ENCODE peak calls at places on chromosome 16, in six cellular contexts. A is left ventricle myocardium inferior, Y is thoracic aorta, O is heart right ventricle, Z is psoas muscle, G is small intestine. S is an unnamed sample.

GRCh38 chr16:75482434-75483205 is 12.6 kb downstream of the CHST6 start:
- DNase-seq in A (no peak), Y (no peak), O (no peak), Z (no peak), G (no peak), S (no peak)

GRCh38 chr16:73671102-73671501 is 623.2 kb upstream of the ZFHX3 start:
- DNase-seq in A (no peak), Y (no peak), O (no peak), Z (no peak), G (no peak), S (no peak)

GRCh38 chr16:72203401-72203800 is 31.4 kb upstream of the PMFBP1 start:
- DNase-seq in A (no peak), Y (no peak), O (no peak), Z (no peak), G (no peak), S (peak; percentile 23)

GRCh38 chr16:30758988-30759461 is 2.8 kb downstream of the CFAP119 start:
- DNase-seq in A (no peak), Y (no peak), O (no peak), Z (peak; percentile 51), G (no peak), S (no peak)

GRCh38 chr16:5058476-5058875 is 7.3 kb downstream of the C16orf89 start:
- DNase-seq in A (no peak), Y (no peak), O (no peak), Z (no peak), G (no peak), S (no peak)

GRCh38 chr16:1706386-1707192 is 594 bp downstream of the MAPK8IP3 start:
- DNase-seq in A (no peak), Y (no peak), O (no peak), Z (no peak), G (no peak), S (peak; percentile 35)

GRCh38 chr16:67255553-67256030 is 6.8 kb downstream of the SLC9A5 start:
- DNase-seq in A (no peak), Y (no peak), O (no peak), Z (peak; percentile 28), G (no peak), S (no peak)

GRCh38 chr16:58421529-58421928 is 29.3 kb downstream of the GINS3 start:
- DNase-seq in A (peak; percentile 50), Y (no peak), O (peak; percentile 52), Z (no peak), G (no peak), S (peak; percentile 42)

GRCh38 chr16:68227850-68228553 is 7.9 kb downstream of the ESRP2 start:
- DNase-seq in A (no peak), Y (no peak), O (no peak), Z (peak; percentile 82), G (no peak), S (peak; percentile 88)

GRCh38 chr16:49859139-49859947 is 3.4 kb upstream of the ZNF423 start:
- DNase-seq in A (peak; percentile 78), Y (no peak), O (peak; percentile 79), Z (peak; percentile 69), G (no peak), S (no peak)

GRCh38 chr16:1494129-1494640 is 1.0 kb downstream of the TELO2 start:
- DNase-seq in A (peak; percentile 68), Y (no peak), O (peak; percentile 77), Z (peak; percentile 86), G (peak; percentile 13), S (peak; percentile 74)

GRCh38 chr16:49330562-49331201 is 42.9 kb upstream of the C16orf78 start:
- DNase-seq in A (no peak), Y (no peak), O (no peak), Z (no peak), G (no peak), S (no peak)

GRCh38 chr16:79261461-79261860 is 339.1 kb downstream of the MAF start:
- DNase-seq in A (peak; percentile 57), Y (no peak), O (peak; percentile 54), Z (peak; percentile 65), G (peak; percentile 67), S (no peak)

GRCh38 chr16:20803561-20804214 is 2.6 kb downstream of the ERI2 start:
- DNase-seq in A (no peak), Y (no peak), O (no peak), Z (no peak), G (no peak), S (no peak)

GRCh38 chr16:80806957-80807356 is 2.6 kb upstream of the CDYL2 start:
- DNase-seq in A (no peak), Y (no peak), O (no peak), Z (no peak), G (no peak), S (no peak)

GRCh38 chr16:88339926-88340754 is 42.6 kb upstream of the ZNF469 start:
- DNase-seq in A (no peak), Y (no peak), O (no peak), Z (peak; percentile 35), G (peak; percentile 77), S (no peak)

GRCh38 chr16:64061621-64062020 is 1060.2 kb downstream of the CDH11 start:
- DNase-seq in A (no peak), Y (no peak), O (no peak), Z (no peak), G (no peak), S (no peak)

GRCh38 chr16:81723098-81723723 is 55.9 kb upstream of the PLCG2 start:
- DNase-seq in A (no peak), Y (no peak), O (no peak), Z (no peak), G (peak; percentile 90), S (no peak)

GRCh38 chr16:75494184-75494583 is 1.1 kb downstream of the CHST6 start:
- DNase-seq in A (no peak), Y (no peak), O (no peak), Z (no peak), G (no peak), S (no peak)

GRCh38 chr16:48583075-48584065 is 26.6 kb downstream of the N4BP1 start:
- DNase-seq in A (no peak), Y (no peak), O (no peak), Z (no peak), G (no peak), S (no peak)

GRCh38 chr16:31488630-31489564 is 6.0 kb downstream of the SLC5A2 start:
- DNase-seq in A (no peak), Y (no peak), O (no peak), Z (peak; percentile 61), G (no peak), S (no peak)

GRCh38 chr16:85055503-85056210 is 28.1 kb downstream of the KIAA0513 start:
- DNase-seq in A (no peak), Y (no peak), O (no peak), Z (no peak), G (peak; percentile 82), S (peak; percentile 42)

GRCh38 chr16:73196670-73197069 is 148.7 kb upstream of the ZFHX3 start:
- DNase-seq in A (peak; percentile 61), Y (peak; percentile 45), O (peak; percentile 48), Z (peak; percentile 80), G (peak; percentile 62), S (peak; percentile 80)

GRCh38 chr16:27967169-27967568 is 96.3 kb downstream of the GSG1L start:
- DNase-seq in A (no peak), Y (no peak), O (no peak), Z (no peak), G (no peak), S (no peak)

GRCh38 chr16:27491894-27492587 is 57.7 kb downstream of the GTF3C1 start:
- DNase-seq in A (no peak), Y (no peak), O (no peak), Z (no peak), G (no peak), S (no peak)

GRCh38 chr16:73176577-73177013 is 128.7 kb upstream of the ZFHX3 start:
- DNase-seq in A (no peak), Y (no peak), O (no peak), Z (no peak), G (peak; percentile 42), S (no peak)

DNA sequence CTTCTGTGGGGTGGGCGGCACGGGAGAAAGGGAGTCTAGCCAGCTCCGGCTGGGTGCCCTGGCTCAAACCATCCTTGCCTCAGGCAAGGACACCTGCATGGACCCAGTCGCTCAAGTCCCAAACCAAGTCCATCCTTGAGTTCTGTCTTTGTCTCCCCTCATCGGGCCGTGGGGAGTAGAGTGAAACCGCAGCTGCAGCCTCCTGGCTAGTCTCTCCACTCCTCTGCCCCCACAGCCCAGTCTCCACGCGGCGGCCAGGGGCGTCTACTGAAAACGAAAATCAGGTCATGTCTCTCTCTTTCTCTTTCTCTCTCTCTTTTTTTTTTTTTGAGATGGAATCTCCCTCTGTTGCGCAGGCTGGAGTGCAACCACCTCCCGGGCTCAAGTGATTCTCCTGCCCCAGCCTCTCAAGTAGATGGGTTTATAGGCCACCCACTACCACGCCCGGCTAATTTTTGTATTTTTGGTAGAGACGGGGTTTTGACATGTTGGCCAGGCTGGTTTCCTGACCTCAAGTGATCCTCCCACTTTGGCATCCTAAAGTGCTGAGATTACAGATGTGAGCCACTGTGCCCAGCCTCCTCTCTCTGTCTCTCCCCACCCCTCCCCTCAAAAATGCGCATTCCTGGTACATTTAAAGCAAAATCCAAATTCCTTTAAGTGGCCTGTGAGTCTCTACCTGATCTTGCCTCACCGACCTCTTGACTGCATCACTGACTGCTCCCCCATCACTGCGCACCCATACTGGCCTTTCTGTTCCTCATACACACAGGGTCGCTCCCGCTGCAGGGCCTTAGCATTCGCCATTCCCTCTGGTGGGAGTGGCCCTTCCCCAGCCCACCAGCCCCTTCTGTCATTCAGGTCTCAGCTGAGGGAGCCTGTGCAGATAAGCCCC is 17.7 kb upstream of the RMI2 start:
- DNase-seq in A (peak; percentile 40), Y (no peak), O (no peak), Z (no peak), G (no peak), S (no peak)
- H3K4me1 ChIP-seq in A (peaks cover 31% of the 10 kb centered on the region), Y (peaks cover 14% of the 10 kb centered on the region), O (no peaks in the 10 kb centered on the region), Z (no peaks in the 10 kb centered on the region), G (no peaks in the 10 kb centered on the region), S (peaks cover 7% of the 10 kb centered on the region)

GRCh38 chr16:57094911-57095310 is 2.5 kb downstream of the CPNE2 start:
- DNase-seq in A (no peak), Y (no peak), O (no peak), Z (no peak), G (no peak), S (no peak)
- H3K27ac ChIP-seq in A (no peak overlapping the region), Y (no peak overlapping the region), O (no peak overlapping the region), Z (no peak overlapping the region), G (no peak overlapping the region), S (no peak overlapping the region)

GRCh38 chr16:54930034-54930938 is at the start of gene IRX5:
- DNase-seq in A (peak; percentile 91), Y (peak; percentile 71), O (peak; percentile 92), Z (peak; percentile 96), G (peak; percentile 28), S (peak; percentile 62)
- H3K27me3 ChIP-seq in A (peaks cover 61% of the 10 kb centered on the region), Y (no peaks in the 10 kb centered on the region), O (peaks cover 93% of the 10 kb centered on the region), Z (peaks cover 34% of the 10 kb centered on the region), G (peaks cover 16% of the 10 kb centered on the region), S (peaks cover 82% of the 10 kb centered on the region)

GRCh38 chr16:11752856-11753255 is 10.2 kb upstream of the TXNDC11 start:
- DNase-seq in A (no peak), Y (no peak), O (no peak), Z (no peak), G (peak; percentile 19), S (no peak)
- H3K4me1 ChIP-seq in A (peaks cover under 1% of the 10 kb centered on the region), Y (no peaks in the 10 kb centered on the region), O (no peaks in the 10 kb centered on the region), Z (no peaks in the 10 kb centered on the region), G (no peaks in the 10 kb centered on the region), S (no peaks in the 10 kb centered on the region)